ENCODE peak calls at places on chromosomes 13 and 19, in ten cellular contexts. One of them, this sample, is unnamed.

GRCh38 chr19:18393836-18394235 is 3.6 kb downstream of the LRRC25 start:
- DNase-seq in stimulated activated CD8-positive, alpha-beta memory T cell treated with anti-CD3 and anti-CD28 coated beads, Interleukin-4, amount 100 ng/mL, for 48 hours: no peak
- DNase-seq in activated T-cell treated with anti-CD3 and anti-CD28 coated beads for 1 hour: no peak
- DNase-seq in NCI-H2029: no peak
- DNase-seq in GOT3: no peak
- DNase-seq in hepatic stellate cell: no peak
- DNase-seq in substantia nigra: no peak
- DNase-seq in stromal cell of bone marrow: no peak
- DNase-seq in stimulated activated effector memory CD8-positive, alpha-beta T cell treated with anti-CD3 and anti-CD28 coated beads, Interleukin-12 subunit alpha, Interleukin-12 subunit beta, amount 100 ng/mL, for 72 hours: no peak
- DNase-seq in NCI-H1092: no peak
- DNase-seq in this sample: no peak

GRCh38 chr19:1516395-1516753 is 3.6 kb upstream of the ADAMTSL5 start:
- DNase-seq in NCI-H1092: no peak
- DNase-seq in substantia nigra: no peak
- DNase-seq in activated T-cell treated with anti-CD3 and anti-CD28 coated beads for 1 hour: no peak
- DNase-seq in GOT3: no peak
- DNase-seq in stromal cell of bone marrow: no peak
- DNase-seq in hepatic stellate cell: no peak
- DNase-seq in stimulated activated CD8-positive, alpha-beta memory T cell treated with anti-CD3 and anti-CD28 coated beads, Interleukin-4, amount 100 ng/mL, for 48 hours: no peak
- DNase-seq in stimulated activated effector memory CD8-positive, alpha-beta T cell treated with anti-CD3 and anti-CD28 coated beads, Interleukin-12 subunit alpha, Interleukin-12 subunit beta, amount 100 ng/mL, for 72 hours: no peak
- DNase-seq in NCI-H2029: no peak
- DNase-seq in this sample: no peak

GRCh38 chr13:59570204-59570603 is 593.5 kb downstream of the DIAPH3 start:
- DNase-seq in stimulated activated effector memory CD8-positive, alpha-beta T cell treated with anti-CD3 and anti-CD28 coated beads, Interleukin-12 subunit alpha, Interleukin-12 subunit beta, amount 100 ng/mL, for 72 hours: no peak
- DNase-seq in NCI-H1092: no peak
- DNase-seq in stromal cell of bone marrow: no peak
- DNase-seq in NCI-H2029: no peak
- DNase-seq in hepatic stellate cell: no peak
- DNase-seq in stimulated activated CD8-positive, alpha-beta memory T cell treated with anti-CD3 and anti-CD28 coated beads, Interleukin-4, amount 100 ng/mL, for 48 hours: no peak
- DNase-seq in substantia nigra: no peak
- DNase-seq in activated T-cell treated with anti-CD3 and anti-CD28 coated beads for 1 hour: no peak
- DNase-seq in GOT3: no peak
- DNase-seq in this sample: no peak

GRCh38 chr13:41780736-41781708 is 179.9 kb downstream of the VWA8 start:
- DNase-seq in hepatic stellate cell: peak
- DNase-seq in activated T-cell treated with anti-CD3 and anti-CD28 coated beads for 1 hour: no peak
- DNase-seq in GOT3: no peak
- DNase-seq in substantia nigra: no peak
- DNase-seq in stimulated activated CD8-positive, alpha-beta memory T cell treated with anti-CD3 and anti-CD28 coated beads, Interleukin-4, amount 100 ng/mL, for 48 hours: no peak
- DNase-seq in NCI-H2029: no peak
- DNase-seq in stromal cell of bone marrow: peak
- DNase-seq in stimulated activated effector memory CD8-positive, alpha-beta T cell treated with anti-CD3 and anti-CD28 coated beads, Interleukin-12 subunit alpha, Interleukin-12 subunit beta, amount 100 ng/mL, for 72 hours: no peak
- DNase-seq in NCI-H1092: no peak
- DNase-seq in this sample: peak

GRCh38 chr13:78054152-78054551 is 135.5 kb upstream of the EDNRB start:
- DNase-seq in hepatic stellate cell: no peak
- DNase-seq in stimulated activated effector memory CD8-positive, alpha-beta T cell treated with anti-CD3 and anti-CD28 coated beads, Interleukin-12 subunit alpha, Interleukin-12 subunit beta, amount 100 ng/mL, for 72 hours: no peak
- DNase-seq in stimulated activated CD8-positive, alpha-beta memory T cell treated with anti-CD3 and anti-CD28 coated beads, Interleukin-4, amount 100 ng/mL, for 48 hours: no peak
- DNase-seq in GOT3: no peak
- DNase-seq in substantia nigra: no peak
- DNase-seq in stromal cell of bone marrow: no peak
- DNase-seq in activated T-cell treated with anti-CD3 and anti-CD28 coated beads for 1 hour: no peak
- DNase-seq in NCI-H1092: no peak
- DNase-seq in NCI-H2029: no peak
- DNase-seq in this sample: no peak

GRCh38 chr13:42394361-42395065 is 122.6 kb downstream of the AKAP11 start:
- DNase-seq in stimulated activated effector memory CD8-positive, alpha-beta T cell treated with anti-CD3 and anti-CD28 coated beads, Interleukin-12 subunit alpha, Interleukin-12 subunit beta, amount 100 ng/mL, for 72 hours: no peak
- DNase-seq in activated T-cell treated with anti-CD3 and anti-CD28 coated beads for 1 hour: no peak
- DNase-seq in stimulated activated CD8-positive, alpha-beta memory T cell treated with anti-CD3 and anti-CD28 coated beads, Interleukin-4, amount 100 ng/mL, for 48 hours: peak
- DNase-seq in hepatic stellate cell: no peak
- DNase-seq in substantia nigra: no peak
- DNase-seq in GOT3: no peak
- DNase-seq in stromal cell of bone marrow: no peak
- DNase-seq in NCI-H1092: no peak
- DNase-seq in NCI-H2029: no peak
- DNase-seq in this sample: no peak

GRCh38 chr19:10979950-10980349 is 19.1 kb downstream of the SMARCA4 start:
- DNase-seq in stimulated activated effector memory CD8-positive, alpha-beta T cell treated with anti-CD3 and anti-CD28 coated beads, Interleukin-12 subunit alpha, Interleukin-12 subunit beta, amount 100 ng/mL, for 72 hours: no peak
- DNase-seq in NCI-H2029: no peak
- DNase-seq in hepatic stellate cell: peak
- DNase-seq in NCI-H1092: no peak
- DNase-seq in activated T-cell treated with anti-CD3 and anti-CD28 coated beads for 1 hour: no peak
- DNase-seq in substantia nigra: peak
- DNase-seq in stimulated activated CD8-positive, alpha-beta memory T cell treated with anti-CD3 and anti-CD28 coated beads, Interleukin-4, amount 100 ng/mL, for 48 hours: peak
- DNase-seq in GOT3: no peak
- DNase-seq in stromal cell of bone marrow: no peak
- DNase-seq in this sample: no peak

GRCh38 chr19:2201473-2202148 is 34.5 kb downstream of the PLEKHJ1 start:
- DNase-seq in NCI-H1092: no peak
- DNase-seq in stimulated activated CD8-positive, alpha-beta memory T cell treated with anti-CD3 and anti-CD28 coated beads, Interleukin-4, amount 100 ng/mL, for 48 hours: no peak
- DNase-seq in GOT3: no peak
- DNase-seq in stimulated activated effector memory CD8-positive, alpha-beta T cell treated with anti-CD3 and anti-CD28 coated beads, Interleukin-12 subunit alpha, Interleukin-12 subunit beta, amount 100 ng/mL, for 72 hours: no peak
- DNase-seq in NCI-H2029: no peak
- DNase-seq in substantia nigra: no peak
- DNase-seq in stromal cell of bone marrow: no peak
- DNase-seq in hepatic stellate cell: no peak
- DNase-seq in activated T-cell treated with anti-CD3 and anti-CD28 coated beads for 1 hour: no peak
- DNase-seq in this sample: no peak

GRCh38 chr13:110944121-110944967 is 29.5 kb upstream of the ANKRD10 start:
- DNase-seq in NCI-H1092: peak
- DNase-seq in activated T-cell treated with anti-CD3 and anti-CD28 coated beads for 1 hour: no peak
- DNase-seq in hepatic stellate cell: peak
- DNase-seq in substantia nigra: no peak
- DNase-seq in stimulated activated effector memory CD8-positive, alpha-beta T cell treated with anti-CD3 and anti-CD28 coated beads, Interleukin-12 subunit alpha, Interleukin-12 subunit beta, amount 100 ng/mL, for 72 hours: no peak
- DNase-seq in stimulated activated CD8-positive, alpha-beta memory T cell treated with anti-CD3 and anti-CD28 coated beads, Interleukin-4, amount 100 ng/mL, for 48 hours: no peak
- DNase-seq in GOT3: no peak
- DNase-seq in stromal cell of bone marrow: peak
- DNase-seq in NCI-H2029: peak
- DNase-seq in this sample: peak

GRCh38 chr19:48090281-48090802 is 20.3 kb downstream of the PLA2G4C start:
- DNase-seq in GOT3: no peak
- DNase-seq in stimulated activated CD8-positive, alpha-beta memory T cell treated with anti-CD3 and anti-CD28 coated beads, Interleukin-4, amount 100 ng/mL, for 48 hours: no peak
- DNase-seq in stromal cell of bone marrow: no peak
- DNase-seq in stimulated activated effector memory CD8-positive, alpha-beta T cell treated with anti-CD3 and anti-CD28 coated beads, Interleukin-12 subunit alpha, Interleukin-12 subunit beta, amount 100 ng/mL, for 72 hours: no peak
- DNase-seq in NCI-H2029: peak
- DNase-seq in hepatic stellate cell: no peak
- DNase-seq in NCI-H1092: no peak
- DNase-seq in substantia nigra: no peak
- DNase-seq in activated T-cell treated with anti-CD3 and anti-CD28 coated beads for 1 hour: no peak
- DNase-seq in this sample: no peak

GRCh38 chr19:4414800-4415251 is 12.4 kb downstream of the CHAF1A start:
- DNase-seq in activated T-cell treated with anti-CD3 and anti-CD28 coated beads for 1 hour: no peak
- DNase-seq in stromal cell of bone marrow: no peak
- DNase-seq in stimulated activated CD8-positive, alpha-beta memory T cell treated with anti-CD3 and anti-CD28 coated beads, Interleukin-4, amount 100 ng/mL, for 48 hours: no peak
- DNase-seq in NCI-H2029: no peak
- DNase-seq in GOT3: no peak
- DNase-seq in stimulated activated effector memory CD8-positive, alpha-beta T cell treated with anti-CD3 and anti-CD28 coated beads, Interleukin-12 subunit alpha, Interleukin-12 subunit beta, amount 100 ng/mL, for 72 hours: no peak
- DNase-seq in substantia nigra: no peak
- DNase-seq in NCI-H1092: no peak
- DNase-seq in hepatic stellate cell: no peak
- DNase-seq in this sample: no peak

GRCh38 chr13:96822900-96823299 is 171.4 kb downstream of the OXGR1 start:
- DNase-seq in NCI-H2029: no peak
- DNase-seq in stimulated activated CD8-positive, alpha-beta memory T cell treated with anti-CD3 and anti-CD28 coated beads, Interleukin-4, amount 100 ng/mL, for 48 hours: no peak
- DNase-seq in GOT3: no peak
- DNase-seq in stimulated activated effector memory CD8-positive, alpha-beta T cell treated with anti-CD3 and anti-CD28 coated beads, Interleukin-12 subunit alpha, Interleukin-12 subunit beta, amount 100 ng/mL, for 72 hours: no peak
- DNase-seq in substantia nigra: peak
- DNase-seq in activated T-cell treated with anti-CD3 and anti-CD28 coated beads for 1 hour: no peak
- DNase-seq in hepatic stellate cell: peak
- DNase-seq in stromal cell of bone marrow: no peak
- DNase-seq in NCI-H1092: peak
- DNase-seq in this sample: no peak

GRCh38 chr19:39514840-39515550 is at the start of gene SELENOV:
- DNase-seq in substantia nigra: no peak
- DNase-seq in stimulated activated effector memory CD8-positive, alpha-beta T cell treated with anti-CD3 and anti-CD28 coated beads, Interleukin-12 subunit alpha, Interleukin-12 subunit beta, amount 100 ng/mL, for 72 hours: no peak
- DNase-seq in activated T-cell treated with anti-CD3 and anti-CD28 coated beads for 1 hour: no peak
- DNase-seq in hepatic stellate cell: no peak
- DNase-seq in stromal cell of bone marrow: no peak
- DNase-seq in stimulated activated CD8-positive, alpha-beta memory T cell treated with anti-CD3 and anti-CD28 coated beads, Interleukin-4, amount 100 ng/mL, for 48 hours: peak
- DNase-seq in NCI-H2029: no peak
- DNase-seq in GOT3: no peak
- DNase-seq in NCI-H1092: peak
- DNase-seq in this sample: no peak

GRCh38 chr13:73171242-73171641 is 112.4 kb downstream of the KLF5 start:
- DNase-seq in substantia nigra: no peak
- DNase-seq in NCI-H1092: no peak
- DNase-seq in stimulated activated CD8-positive, alpha-beta memory T cell treated with anti-CD3 and anti-CD28 coated beads, Interleukin-4, amount 100 ng/mL, for 48 hours: no peak
- DNase-seq in activated T-cell treated with anti-CD3 and anti-CD28 coated beads for 1 hour: no peak
- DNase-seq in hepatic stellate cell: no peak
- DNase-seq in NCI-H2029: no peak
- DNase-seq in GOT3: no peak
- DNase-seq in stimulated activated effector memory CD8-positive, alpha-beta T cell treated with anti-CD3 and anti-CD28 coated beads, Interleukin-12 subunit alpha, Interleukin-12 subunit beta, amount 100 ng/mL, for 72 hours: no peak
- DNase-seq in stromal cell of bone marrow: no peak
- DNase-seq in this sample: no peak

GRCh38 chr19:39727070-39727800 is 10.6 kb downstream of the CLC start:
- DNase-seq in stimulated activated CD8-positive, alpha-beta memory T cell treated with anti-CD3 and anti-CD28 coated beads, Interleukin-4, amount 100 ng/mL, for 48 hours: no peak
- DNase-seq in hepatic stellate cell: no peak
- DNase-seq in activated T-cell treated with anti-CD3 and anti-CD28 coated beads for 1 hour: no peak
- DNase-seq in stromal cell of bone marrow: no peak
- DNase-seq in NCI-H2029: no peak
- DNase-seq in stimulated activated effector memory CD8-positive, alpha-beta T cell treated with anti-CD3 and anti-CD28 coated beads, Interleukin-12 subunit alpha, Interleukin-12 subunit beta, amount 100 ng/mL, for 72 hours: no peak
- DNase-seq in GOT3: no peak
- DNase-seq in substantia nigra: no peak
- DNase-seq in NCI-H1092: no peak
- DNase-seq in this sample: no peak

GRCh38 chr19:10701955-10702307 is 692 bp downstream of the QTRT1 start:
- DNase-seq in hepatic stellate cell: peak
- DNase-seq in GOT3: no peak
- DNase-seq in substantia nigra: no peak
- DNase-seq in activated T-cell treated with anti-CD3 and anti-CD28 coated beads for 1 hour: no peak
- DNase-seq in stromal cell of bone marrow: no peak
- DNase-seq in NCI-H1092: no peak
- DNase-seq in stimulated activated effector memory CD8-positive, alpha-beta T cell treated with anti-CD3 and anti-CD28 coated beads, Interleukin-12 subunit alpha, Interleukin-12 subunit beta, amount 100 ng/mL, for 72 hours: peak
- DNase-seq in NCI-H2029: no peak
- DNase-seq in stimulated activated CD8-positive, alpha-beta memory T cell treated with anti-CD3 and anti-CD28 coated beads, Interleukin-4, amount 100 ng/mL, for 48 hours: peak
- DNase-seq in this sample: no peak

This sample was measured in skeletal muscle cell.